ENCODE peak calls at places on chromosomes 11 and 22, in eight cellular contexts. One of them, this sample, is unnamed.

GRCh38 chr22:29782061-29782845 is 15.1 kb downstream of the UQCR10 start:
- DNase-seq in lower leg skin: peak
- DNase-seq in HFFc6: peak
- DNase-seq in nephron progenitor cell: no peak
- DNase-seq in tibial nerve: no peak
- DNase-seq in AG09319: no peak
- DNase-seq in neural crest cell: no peak
- DNase-seq in AG09309: no peak
- DNase-seq in this sample: no peak

GRCh38 chr11:82229346-82229745 is 504.3 kb downstream of the FAM181B start:
- DNase-seq in lower leg skin: no peak
- DNase-seq in HFFc6: no peak
- DNase-seq in nephron progenitor cell: no peak
- DNase-seq in tibial nerve: no peak
- DNase-seq in AG09319: no peak
- DNase-seq in neural crest cell: no peak
- DNase-seq in AG09309: no peak
- DNase-seq in this sample: peak

GRCh38 chr11:5809122-5809519 is 397 bp downstream of the OR52N2 start:
- DNase-seq in lower leg skin: no peak
- DNase-seq in HFFc6: no peak
- DNase-seq in nephron progenitor cell: no peak
- DNase-seq in tibial nerve: no peak
- DNase-seq in AG09319: no peak
- DNase-seq in neural crest cell: no peak
- DNase-seq in AG09309: no peak
- DNase-seq in this sample: no peak

GRCh38 chr11:108549319-108549885 is 44.2 kb downstream of the EXPH5 start:
- DNase-seq in lower leg skin: no peak
- DNase-seq in HFFc6: no peak
- DNase-seq in nephron progenitor cell: no peak
- DNase-seq in tibial nerve: no peak
- DNase-seq in AG09319: no peak
- DNase-seq in neural crest cell: no peak
- DNase-seq in AG09309: no peak
- DNase-seq in this sample: no peak

GRCh38 chr11:61551630-61552029 is 29.2 kb downstream of the SYT7 start:
- DNase-seq in lower leg skin: no peak
- DNase-seq in HFFc6: peak
- DNase-seq in nephron progenitor cell: no peak
- DNase-seq in tibial nerve: no peak
- DNase-seq in AG09319: no peak
- DNase-seq in neural crest cell: no peak
- DNase-seq in AG09309: peak
- DNase-seq in this sample: no peak

GRCh38 chr11:46281374-46281831 is 3.9 kb downstream of the CREB3L1 start:
- DNase-seq in lower leg skin: no peak
- DNase-seq in HFFc6: no peak
- DNase-seq in nephron progenitor cell: no peak
- DNase-seq in tibial nerve: no peak
- DNase-seq in AG09319: no peak
- DNase-seq in neural crest cell: no peak
- DNase-seq in AG09309: no peak
- DNase-seq in this sample: no peak

GRCh38 chr11:108025387-108026080 is 16.8 kb downstream of the CUL5 start:
- DNase-seq in lower leg skin: no peak
- DNase-seq in HFFc6: no peak
- DNase-seq in nephron progenitor cell: no peak
- DNase-seq in tibial nerve: no peak
- DNase-seq in AG09319: no peak
- DNase-seq in neural crest cell: no peak
- DNase-seq in AG09309: no peak
- DNase-seq in this sample: peak

GRCh38 chr22:19984201-19984753 is 32.3 kb downstream of the ARVCF start:
- DNase-seq in lower leg skin: peak
- DNase-seq in HFFc6: peak
- DNase-seq in nephron progenitor cell: no peak
- DNase-seq in tibial nerve: no peak
- DNase-seq in AG09319: no peak
- DNase-seq in neural crest cell: no peak
- DNase-seq in AG09309: peak
- DNase-seq in this sample: no peak

GRCh38 chr22:25908212-25908611 is 166.2 kb downstream of the MYO18B start:
- DNase-seq in lower leg skin: no peak
- DNase-seq in HFFc6: no peak
- DNase-seq in nephron progenitor cell: no peak
- DNase-seq in tibial nerve: no peak
- DNase-seq in AG09319: no peak
- DNase-seq in neural crest cell: no peak
- DNase-seq in AG09309: no peak
- DNase-seq in this sample: no peak

GRCh38 chr22:40070701-40071100 is 75.9 kb downstream of the FAM83F start:
- DNase-seq in lower leg skin: no peak
- DNase-seq in HFFc6: peak
- DNase-seq in nephron progenitor cell: no peak
- DNase-seq in tibial nerve: no peak
- DNase-seq in AG09319: no peak
- DNase-seq in neural crest cell: no peak
- DNase-seq in AG09309: peak
- DNase-seq in this sample: no peak

GRCh38 chr11:105767945-105768344 is 158.1 kb downstream of the GRIA4 start:
- DNase-seq in lower leg skin: no peak
- DNase-seq in HFFc6: no peak
- DNase-seq in nephron progenitor cell: no peak
- DNase-seq in tibial nerve: no peak
- DNase-seq in AG09319: no peak
- DNase-seq in neural crest cell: no peak
- DNase-seq in AG09309: no peak
- DNase-seq in this sample: no peak

GRCh38 chr11:12288934-12289666 is 88.3 kb upstream of the PARVA start:
- DNase-seq in lower leg skin: peak
- DNase-seq in HFFc6: no peak
- DNase-seq in nephron progenitor cell: no peak
- DNase-seq in tibial nerve: no peak
- DNase-seq in AG09319: no peak
- DNase-seq in neural crest cell: no peak
- DNase-seq in AG09309: no peak
- DNase-seq in this sample: no peak
- TF ChIP-seq CTCF in lower leg skin: no peak
- TF ChIP-seq CTCF in HFFc6: peak
- TF ChIP-seq CTCF in nephron progenitor cell: peak
- TF ChIP-seq CTCF in tibial nerve: no peak
- TF ChIP-seq CTCF in AG09319: peak
- TF ChIP-seq CTCF in neural crest cell: no peak
- TF ChIP-seq CTCF in AG09309: no peak
- TF ChIP-seq CTCF in this sample: no peak

GRCh38 chr11:120819003-120819402 is 204.9 kb upstream of the TBCEL start:
- DNase-seq in lower leg skin: no peak
- DNase-seq in HFFc6: no peak
- DNase-seq in nephron progenitor cell: no peak
- DNase-seq in tibial nerve: no peak
- DNase-seq in AG09319: no peak
- DNase-seq in neural crest cell: no peak
- DNase-seq in AG09309: no peak
- DNase-seq in this sample: no peak

GRCh38 chr11:120818097-120818496 is 205.8 kb upstream of the TBCEL start:
- DNase-seq in lower leg skin: no peak
- DNase-seq in HFFc6: no peak
- DNase-seq in nephron progenitor cell: no peak
- DNase-seq in tibial nerve: no peak
- DNase-seq in AG09319: no peak
- DNase-seq in neural crest cell: no peak
- DNase-seq in AG09309: no peak
- DNase-seq in this sample: no peak

GRCh38 chr11:120819437-120819836 is 204.5 kb upstream of the TBCEL start:
- DNase-seq in lower leg skin: no peak
- DNase-seq in HFFc6: no peak
- DNase-seq in nephron progenitor cell: no peak
- DNase-seq in tibial nerve: no peak
- DNase-seq in AG09319: no peak
- DNase-seq in neural crest cell: no peak
- DNase-seq in AG09309: no peak
- DNase-seq in this sample: no peak

GRCh38 chr11:120817131-120817530 is 206.8 kb upstream of the TBCEL start:
- DNase-seq in lower leg skin: no peak
- DNase-seq in HFFc6: no peak
- DNase-seq in nephron progenitor cell: no peak
- DNase-seq in tibial nerve: no peak
- DNase-seq in AG09319: no peak
- DNase-seq in neural crest cell: no peak
- DNase-seq in AG09309: no peak
- DNase-seq in this sample: no peak

DNA sequence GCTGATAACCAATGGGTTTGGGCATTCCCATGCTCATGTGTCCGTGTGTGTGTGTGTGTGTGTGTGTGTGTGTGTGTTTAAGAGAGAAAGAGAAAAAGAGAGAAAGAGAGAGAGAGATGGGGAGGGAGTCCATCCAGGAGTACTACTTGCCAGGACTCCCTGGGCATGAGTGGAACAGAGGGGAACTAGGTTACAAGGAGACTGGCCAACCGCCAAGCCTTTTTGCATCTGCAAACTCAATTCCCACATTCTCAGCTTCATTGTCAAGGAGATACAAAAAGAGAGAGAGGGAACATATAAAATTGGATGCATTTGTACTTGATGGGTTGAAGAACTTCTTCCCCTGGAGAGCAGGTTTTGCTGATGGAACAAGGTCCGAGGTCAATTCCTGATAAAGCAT is 203.9 kb upstream of the TBCEL start:
- DNase-seq in lower leg skin: no peak
- DNase-seq in HFFc6: no peak
- DNase-seq in nephron progenitor cell: no peak
- DNase-seq in tibial nerve: no peak
- DNase-seq in AG09319: no peak
- DNase-seq in neural crest cell: no peak
- DNase-seq in AG09309: no peak
- DNase-seq in this sample: no peak
- TF ChIP-seq CTCF in lower leg skin: no peak
- TF ChIP-seq CTCF in HFFc6: no peak
- TF ChIP-seq CTCF in nephron progenitor cell: no peak
- TF ChIP-seq CTCF in tibial nerve: no peak
- TF ChIP-seq CTCF in AG09319: no peak
- TF ChIP-seq CTCF in neural crest cell: no peak
- TF ChIP-seq CTCF in AG09309: no peak
- TF ChIP-seq CTCF in this sample: no peak

GRCh38 chr11:14309425-14310192 is 49.4 kb downstream of the RRAS2 start:
- DNase-seq in lower leg skin: no peak
- DNase-seq in HFFc6: no peak
- DNase-seq in nephron progenitor cell: no peak
- DNase-seq in tibial nerve: no peak
- DNase-seq in AG09319: no peak
- DNase-seq in neural crest cell: no peak
- DNase-seq in AG09309: no peak
- DNase-seq in this sample: no peak

GRCh38 chr11:14306481-14306880 is 52.5 kb downstream of the RRAS2 start:
- DNase-seq in lower leg skin: no peak
- DNase-seq in HFFc6: no peak
- DNase-seq in nephron progenitor cell: no peak
- DNase-seq in tibial nerve: no peak
- DNase-seq in AG09319: no peak
- DNase-seq in neural crest cell: no peak
- DNase-seq in AG09309: no peak
- DNase-seq in this sample: no peak

GRCh38 chr11:14310696-14311095 is 48.3 kb downstream of the RRAS2 start:
- DNase-seq in lower leg skin: no peak
- DNase-seq in HFFc6: no peak
- DNase-seq in nephron progenitor cell: no peak
- DNase-seq in tibial nerve: no peak
- DNase-seq in AG09319: peak
- DNase-seq in neural crest cell: no peak
- DNase-seq in AG09309: peak
- DNase-seq in this sample: no peak

GRCh38 chr11:14308114-14308896 is 50.7 kb downstream of the RRAS2 start:
- DNase-seq in lower leg skin: no peak
- DNase-seq in HFFc6: peak
- DNase-seq in nephron progenitor cell: no peak
- DNase-seq in tibial nerve: no peak
- DNase-seq in AG09319: no peak
- DNase-seq in neural crest cell: no peak
- DNase-seq in AG09309: no peak
- DNase-seq in this sample: no peak

DNA sequence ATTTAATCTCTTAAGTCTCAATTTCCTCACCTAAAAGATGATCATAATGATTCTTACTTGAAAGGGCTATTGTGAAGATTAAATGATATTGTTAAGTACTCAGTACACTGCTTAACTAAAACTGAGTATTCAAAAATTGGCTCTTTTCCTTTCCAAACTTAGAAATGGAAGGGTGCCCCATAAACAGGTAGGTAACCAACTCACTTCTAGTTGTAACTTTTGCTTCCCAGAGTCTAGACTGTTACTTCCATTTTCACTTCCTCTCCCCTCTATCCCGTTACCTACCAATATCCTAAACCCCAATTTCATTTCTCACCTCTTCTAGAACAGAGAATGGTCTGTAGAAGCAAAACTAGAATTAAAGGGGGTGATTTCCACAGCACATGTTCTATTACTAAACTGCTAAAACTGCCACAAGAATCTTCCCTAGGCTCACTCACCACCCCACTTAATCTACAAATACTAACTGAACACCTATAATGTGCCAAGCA is 50.0 kb downstream of the RRAS2 start:
- DNase-seq in lower leg skin: no peak
- DNase-seq in HFFc6: no peak
- DNase-seq in nephron progenitor cell: no peak
- DNase-seq in tibial nerve: no peak
- DNase-seq in AG09319: no peak
- DNase-seq in neural crest cell: no peak
- DNase-seq in AG09309: no peak
- DNase-seq in this sample: no peak
- TF ChIP-seq CTCF in lower leg skin: no peak
- TF ChIP-seq CTCF in HFFc6: peak
- TF ChIP-seq CTCF in nephron progenitor cell: no peak
- TF ChIP-seq CTCF in tibial nerve: no peak
- TF ChIP-seq CTCF in AG09319: no peak
- TF ChIP-seq CTCF in neural crest cell: no peak
- TF ChIP-seq CTCF in AG09309: no peak
- TF ChIP-seq CTCF in this sample: no peak

GRCh38 chr11:68211546-68211945 is 1.6 kb downstream of the KMT5B start:
- DNase-seq in lower leg skin: no peak
- DNase-seq in HFFc6: no peak
- DNase-seq in nephron progenitor cell: no peak
- DNase-seq in tibial nerve: no peak
- DNase-seq in AG09319: no peak
- DNase-seq in neural crest cell: no peak
- DNase-seq in AG09309: no peak
- DNase-seq in this sample: no peak

GRCh38 chr11:68214173-68215086 is 1.3 kb upstream of the KMT5B start:
- DNase-seq in lower leg skin: peak
- DNase-seq in HFFc6: no peak
- DNase-seq in nephron progenitor cell: peak
- DNase-seq in tibial nerve: no peak
- DNase-seq in AG09319: no peak
- DNase-seq in neural crest cell: peak
- DNase-seq in AG09309: no peak
- DNase-seq in this sample: no peak

GRCh38 chr11:68213135-68213515 is at the start of gene KMT5B:
- DNase-seq in lower leg skin: no peak
- DNase-seq in HFFc6: no peak
- DNase-seq in nephron progenitor cell: peak
- DNase-seq in tibial nerve: no peak
- DNase-seq in AG09319: peak
- DNase-seq in neural crest cell: peak
- DNase-seq in AG09309: no peak
- DNase-seq in this sample: no peak

GRCh38 chr11:68213555-68214172 is 568 bp upstream of the KMT5B start:
- DNase-seq in lower leg skin: peak
- DNase-seq in HFFc6: peak
- DNase-seq in nephron progenitor cell: peak
- DNase-seq in tibial nerve: peak
- DNase-seq in AG09319: peak
- DNase-seq in neural crest cell: peak
- DNase-seq in AG09309: peak
- DNase-seq in this sample: peak

GRCh38 chr11:68212421-68213134 is 518 bp downstream of the KMT5B start:
- DNase-seq in lower leg skin: peak
- DNase-seq in HFFc6: peak
- DNase-seq in nephron progenitor cell: peak
- DNase-seq in tibial nerve: peak
- DNase-seq in AG09319: peak
- DNase-seq in neural crest cell: peak
- DNase-seq in AG09309: peak
- DNase-seq in this sample: peak
- TF ChIP-seq CTCF in lower leg skin: no peak
- TF ChIP-seq CTCF in HFFc6: peak
- TF ChIP-seq CTCF in nephron progenitor cell: no peak
- TF ChIP-seq CTCF in tibial nerve: peak
- TF ChIP-seq CTCF in AG09319: no peak
- TF ChIP-seq CTCF in neural crest cell: peak
- TF ChIP-seq CTCF in AG09309: peak
- TF ChIP-seq CTCF in this sample: no peak

This sample was measured in GM06990.